ENCODE peak calls at places on chromosomes 12 and 14, in five cellular contexts. F is left cardiac atrium; O is lower leg skin; R is brain microvascular endothelial cell; Z is activated CD4-positive, alpha-beta memory T cell treated with anti-CD3 and anti-CD28 coated beads for 36 hours. G is an unnamed sample.

GRCh38 chr12:67701121-67701520 is 52.6 kb downstream of the DYRK2 start:
- DNase-seq in F (no peak), O (no peak), R (peak; percentile 62), Z (no peak), G (no peak)

GRCh38 chr14:74960702-74961101 is 5.3 kb upstream of the PGF start:
- DNase-seq in F (no peak), O (no peak), R (no peak), Z (no peak), G (no peak)

GRCh38 chr12:83985068-83985467 is 927.5 kb downstream of the SLC6A15 start:
- DNase-seq in F (no peak), O (no peak), R (no peak), Z (no peak), G (no peak)

GRCh38 chr12:131690320-131690719 is 20.6 kb upstream of the SFSWAP start:
- DNase-seq in F (no peak), O (no peak), R (no peak), Z (no peak), G (no peak)

GRCh38 chr12:76020281-76020680 is 11.3 kb downstream of the PHLDA1 start:
- DNase-seq in F (no peak), O (no peak), R (peak; percentile 69), Z (peak; percentile 94), G (peak; percentile 75)

GRCh38 chr12:5102261-5102789 is 58.6 kb downstream of the KCNA5 start:
- DNase-seq in F (no peak), O (no peak), R (peak; percentile 79), Z (no peak), G (no peak)

GRCh38 chr14:103746706-103747105 is 31.1 kb downstream of the ZFYVE21 start:
- DNase-seq in F (no peak), O (no peak), R (peak; percentile 31), Z (no peak), G (no peak)

GRCh38 chr12:125184213-125184952 is 119.1 kb downstream of the AACS start:
- DNase-seq in F (no peak), O (no peak), R (no peak), Z (no peak), G (no peak)

GRCh38 chr12:27966870-27967269 is 5.7 kb downstream of the PTHLH start:
- DNase-seq in F (no peak), O (no peak), R (peak; percentile 91), Z (no peak), G (peak; percentile 91)

GRCh38 chr12:107411792-107412535 is 273.6 kb upstream of the PWP1 start:
- DNase-seq in F (no peak), O (no peak), R (peak; percentile 74), Z (no peak), G (no peak)

GRCh38 chr12:54384591-54385041 is at the start of gene ZNF385A:
- DNase-seq in F (peak; percentile 38), O (no peak), R (no peak), Z (no peak), G (no peak)

GRCh38 chr12:9649532-9649940 is 20.0 kb upstream of the CLEC2D start:
- DNase-seq in F (no peak), O (no peak), R (no peak), Z (peak; percentile 46), G (no peak)

GRCh38 chr12:30450872-30451271 is 244.8 kb downstream of the IPO8 start:
- DNase-seq in F (no peak), O (no peak), R (peak; percentile 43), Z (no peak), G (no peak)

GRCh38 chr14:99575043-99576023 is 28.7 kb downstream of the CCDC85C start:
- DNase-seq in F (no peak), O (peak; percentile 74), R (no peak), Z (peak; percentile 12), G (no peak)

GRCh38 chr14:51211149-51211548 is 28.9 kb upstream of the TMX1 start:
- DNase-seq in F (no peak), O (no peak), R (peak; percentile 43), Z (no peak), G (peak; percentile 50)

GRCh38 chr14:36513012-36513420 is 7.0 kb downstream of the NKX2-1 start:
- DNase-seq in F (no peak), O (no peak), R (no peak), Z (no peak), G (no peak)

GRCh38 chr14:37622231-37622923 is 26.9 kb downstream of the TTC6 start:
- DNase-seq in F (no peak), O (no peak), R (peak; percentile 16), Z (no peak), G (no peak)

GRCh38 chr12:100295764-100296555 is 29.0 kb downstream of the SCYL2 start:
- DNase-seq in F (no peak), O (no peak), R (no peak), Z (no peak), G (no peak)

GRCh38 chr12:105336411-105336810 is 5.9 kb downstream of the C12orf75 start:
- DNase-seq in F (no peak), O (no peak), R (no peak), Z (no peak), G (no peak)

GRCh38 chr12:111180830-111181726 is 187.8 kb downstream of the PHETA1 start:
- DNase-seq in F (peak; percentile 68), O (peak; percentile 40), R (no peak), Z (no peak), G (no peak)

GRCh38 chr14:73251516-73252215 is 14.4 kb downstream of the PAPLN start:
- DNase-seq in F (no peak), O (no peak), R (no peak), Z (no peak), G (no peak)

GRCh38 chr14:74347096-74347794 is 1.0 kb upstream of the VRTN start:
- DNase-seq in F (no peak), O (no peak), R (no peak), Z (no peak), G (no peak)